ENCODE peak calls at places on chromosomes 7 and 10, in six cellular contexts. W is breast epithelium, X is sigmoid colon, M is tibial nerve, H is spleen, K is body of pancreas. B is an unnamed sample. For H3K4me1, the result is how much of the 10 kb centered on the place peaks cover.

GRCh38 chr7:6588566-6588965 is 1.3 kb upstream of the INTS15 start:
- DNase-seq in W (no peak), X (no peak), M (no peak), H (no peak), K (peak), B (no peak)

GRCh38 chr10:60714242-60714641 is 64.0 kb upstream of the CDK1 start:
- DNase-seq in W (no peak), X (no peak), M (no peak), H (no peak), K (no peak), B (no peak)

GRCh38 chr7:25662881-25663588 is 434.7 kb upstream of the NPVF start:
- DNase-seq in W (no peak), X (peak), M (peak), H (no peak), K (no peak), B (no peak)

GRCh38 chr7:100682991-100683658 is 9.6 kb downstream of the GNB2 start:
- DNase-seq in W (no peak), X (no peak), M (no peak), H (peak), K (no peak), B (no peak)

GRCh38 chr7:122802211-122802833 is 83.9 kb downstream of the CADPS2 start:
- DNase-seq in W (no peak), X (peak), M (no peak), H (no peak), K (peak), B (peak)

GRCh38 chr7:36391436-36392198 is 2.0 kb downstream of the ANLN start:
- DNase-seq in W (no peak), X (no peak), M (no peak), H (no peak), K (no peak), B (no peak)

GRCh38 chr10:11789956-11790355 is 33.2 kb upstream of the PROSER2 start:
- DNase-seq in W (no peak), X (no peak), M (no peak), H (peak), K (no peak), B (no peak)

GRCh38 chr7:96322373-96322695 is 436 bp upstream of the SLC25A13 start:
- DNase-seq in W (no peak), X (no peak), M (no peak), H (no peak), K (no peak), B (no peak)

GRCh38 chr10:1776127-1776662 is 38.9 kb upstream of the ADARB2 start:
- DNase-seq in W (no peak), X (no peak), M (no peak), H (no peak), K (no peak), B (no peak)

GRCh38 chr10:88728107-88728763 is 22.2 kb downstream of the LIPK start:
- DNase-seq in W (no peak), X (no peak), M (no peak), H (peak), K (no peak), B (peak)

GRCh38 chr10:97574374-97575100 is 2.0 kb downstream of the ANKRD2 start:
- DNase-seq in W (peak), X (no peak), M (no peak), H (peak), K (peak), B (peak)

GRCh38 chr7:132666076-132666775 is 90.0 kb upstream of the PLXNA4 start:
- DNase-seq in W (no peak), X (no peak), M (no peak), H (no peak), K (no peak), B (no peak)

GRCh38 chr7:33986951-33987948 is 81.9 kb downstream of the BMPER start:
- DNase-seq in W (no peak), X (no peak), M (peak), H (no peak), K (peak), B (no peak)

GRCh38 chr10:8283986-8284385 is 229.5 kb downstream of the GATA3 start:
- DNase-seq in W (no peak), X (no peak), M (no peak), H (no peak), K (no peak), B (peak)

GRCh38 chr7:139231513-139232376 is 708 bp downstream of the UBN2 start:
- DNase-seq in W (no peak), X (peak), M (peak), H (peak), K (peak), B (peak)

GRCh38 chr7:18906901-18907300 is 210.5 kb downstream of the TWIST1 start:
- DNase-seq in W (no peak), X (no peak), M (no peak), H (no peak), K (no peak), B (no peak)

GRCh38 chr10:15245530-15245929 is 77.0 kb upstream of the NMT2 start:
- DNase-seq in W (no peak), X (no peak), M (no peak), H (no peak), K (no peak), B (no peak)

GRCh38 chr7:98329974-98330373 is 48.5 kb downstream of the BRI3 start:
- DNase-seq in W (no peak), X (no peak), M (no peak), H (no peak), K (no peak), B (no peak)

GRCh38 chr7:144118341-144118740 is 4.6 kb upstream of the OR2A14 start:
- DNase-seq in W (no peak), X (no peak), M (no peak), H (no peak), K (no peak), B (no peak)

DNA sequence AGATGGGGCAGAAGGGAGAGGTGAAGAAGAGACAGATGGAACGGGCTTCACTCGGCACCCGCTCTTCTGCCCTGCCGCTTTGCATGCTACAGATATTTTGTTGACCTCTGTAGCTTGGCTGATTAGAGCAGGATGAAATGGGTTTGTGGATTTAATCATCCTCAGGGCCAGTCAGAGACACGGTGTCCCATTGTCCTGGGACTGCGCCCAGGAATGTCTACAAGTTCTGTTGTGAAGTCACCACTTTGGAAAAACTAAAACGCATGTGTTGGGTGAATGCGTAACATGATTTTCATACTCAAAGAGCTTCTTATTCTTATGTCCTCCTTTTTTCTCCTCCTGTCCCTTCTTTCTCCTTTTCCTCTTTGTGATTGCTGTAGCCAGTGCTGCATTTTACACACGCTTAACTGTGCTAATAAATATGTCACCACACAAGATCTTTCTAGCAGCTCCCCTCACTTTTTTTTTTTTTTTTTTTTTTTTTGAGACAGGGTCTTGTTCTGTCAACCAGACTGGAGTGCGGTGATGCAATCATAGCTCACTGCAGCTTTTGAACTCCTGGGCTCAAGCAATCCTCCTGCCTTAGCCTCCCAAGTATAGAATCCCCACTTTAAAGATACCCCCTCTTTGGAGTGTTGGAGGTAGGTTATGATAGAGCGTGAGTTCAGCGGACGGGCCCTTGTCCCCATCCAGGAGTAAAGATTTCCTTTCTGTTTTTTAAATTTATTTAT is 3.4 kb downstream of the CPA4 start:
- DNase-seq in W (no peak), X (no peak), M (no peak), H (no peak), K (no peak), B (no peak)
- H3K27ac ChIP-seq in W (no peak), X (no peak), M (no peak), H (no peak), K (no peak), B (no peak)

DNA sequence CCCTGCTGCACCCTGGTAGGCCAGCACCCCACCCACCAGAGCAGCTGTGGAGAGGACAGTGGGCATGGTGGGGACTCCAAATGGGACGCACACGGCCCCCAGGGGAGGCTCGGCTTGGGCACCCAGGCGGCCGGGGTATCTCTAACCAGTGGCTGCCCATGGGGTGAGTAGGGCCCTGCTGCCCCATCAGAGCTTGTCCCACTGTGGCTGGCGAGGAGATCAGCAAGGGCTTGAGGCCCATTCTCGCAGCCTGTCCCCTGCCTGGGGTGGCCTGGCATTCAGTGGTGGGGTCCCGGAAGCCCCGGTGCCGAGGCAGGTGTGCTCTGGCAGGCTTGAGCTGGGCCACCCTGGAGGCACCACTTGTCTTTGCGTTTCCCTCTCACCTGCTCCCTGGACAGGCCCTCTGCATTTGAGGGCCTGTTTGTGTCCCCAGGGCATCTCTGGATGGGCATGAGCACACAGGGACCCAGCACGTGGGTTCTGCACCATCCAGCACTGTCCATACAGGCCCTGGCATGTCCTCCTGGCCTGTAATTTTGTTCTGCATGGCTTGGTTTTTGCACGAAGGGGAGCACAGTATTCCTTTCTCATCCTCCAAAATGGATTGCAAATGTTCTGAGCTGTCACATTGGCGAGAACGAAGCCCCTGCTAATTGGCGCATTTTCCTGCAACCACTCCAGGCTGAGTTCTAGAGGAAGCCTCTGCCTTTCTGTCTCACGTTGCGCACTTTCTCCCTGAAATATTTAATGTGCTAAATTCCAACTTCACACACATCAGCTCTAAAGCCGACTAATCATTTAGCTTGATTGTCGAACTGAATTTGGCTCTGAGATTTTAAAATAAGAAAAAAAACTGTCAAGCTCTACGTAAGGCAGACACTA is 27.2 kb downstream of the PWWP2B start:
- DNase-seq in W (no peak), X (no peak), M (no peak), H (peak), K (no peak), B (no peak)
- H3K4me1 ChIP-seq in W (under half), X (under half), M (under half), H (half or more), K (under half), B (under half)

DNA sequence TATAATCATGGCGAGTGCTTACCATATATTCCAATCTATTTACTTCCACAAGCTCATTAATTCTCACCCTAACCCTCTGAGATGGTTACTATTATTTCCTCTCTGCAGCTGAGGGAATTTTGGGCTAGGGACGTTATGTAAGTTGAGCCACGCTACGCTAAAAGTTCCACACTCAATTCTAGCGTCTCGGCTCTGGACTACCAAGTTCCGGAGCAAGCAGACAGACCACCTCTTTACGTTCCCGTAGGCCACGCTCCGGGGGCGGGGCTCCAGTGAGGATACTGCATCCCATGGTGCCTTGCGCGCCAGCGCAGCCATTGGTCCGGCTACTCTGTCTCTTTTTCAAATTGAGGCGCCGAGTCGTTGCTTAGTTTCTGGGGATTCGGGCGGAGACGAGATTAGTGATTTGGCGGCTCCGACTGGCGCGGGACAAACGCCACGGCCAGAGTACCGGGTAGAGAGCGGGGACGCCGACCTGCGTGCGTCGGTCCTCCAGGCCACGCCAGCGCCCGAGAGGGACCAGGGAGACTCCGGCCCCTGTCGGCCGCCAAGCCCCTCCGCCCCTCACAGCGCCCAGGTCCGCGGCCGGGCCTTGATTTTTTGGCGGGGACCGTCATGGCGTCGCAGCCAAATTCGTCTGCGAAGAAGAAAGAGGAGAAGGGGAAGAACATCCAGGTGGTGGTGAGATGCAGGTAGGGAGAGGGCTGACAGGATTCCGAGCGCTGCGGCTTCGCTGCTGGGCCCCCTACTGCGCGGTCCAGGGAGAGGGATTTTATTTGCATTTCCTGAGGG is at the start of gene KIF11:
- DNase-seq in W (peak), X (peak), M (peak), H (peak), K (peak), B (peak)
- TF ChIP-seq POLR2A in W (peak), X (peak), M (peak), H (peak), K (peak), B (no peak)

DNA sequence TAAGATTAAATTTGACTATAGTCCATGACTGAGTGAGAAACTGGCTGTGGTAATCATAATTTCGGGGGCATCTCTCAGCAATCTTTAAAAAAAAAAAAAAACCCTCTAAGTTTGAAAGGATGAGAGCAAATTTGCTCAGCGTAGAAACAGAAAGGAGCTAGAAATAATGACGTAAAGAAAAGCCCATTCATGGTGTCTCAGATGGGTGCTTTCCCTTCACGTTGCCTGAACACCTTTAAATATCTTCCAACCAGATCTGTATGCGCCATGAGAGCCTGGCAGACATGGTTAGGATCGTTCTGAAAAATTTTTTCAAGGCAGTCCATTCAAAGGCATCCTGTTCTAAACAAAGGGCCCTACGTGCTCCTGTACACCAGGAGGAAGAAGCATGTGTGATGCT is 141.2 kb upstream of the C1QL3 start:
- DNase-seq in W (no peak), X (no peak), M (no peak), H (no peak), K (no peak), B (no peak)
- H3K27ac ChIP-seq in W (no peak), X (no peak), M (no peak), H (no peak), K (no peak), B (no peak)

B was measured in heart left ventricle.